ENCODE peak calls at places on chromosome 19, in five cellular contexts. L is endothelial cell of umbilical vein, H is suprapubic skin, Y is HCT116, S is tibial nerve. N is an unnamed sample.

GRCh38 chr19:14237011-14237941 is 31.3 kb upstream of the ADGRL1 start:
- DNase-seq in L (no peak), H (no peak), Y (no peak), S (no peak), N (no peak)

GRCh38 chr19:16160943-16161560 is 12.3 kb downstream of the CIB3 start:
- DNase-seq in L (peak), H (no peak), Y (peak), S (no peak), N (no peak)

GRCh38 chr19:10431254-10431942 is 11.1 kb downstream of the PDE4A start:
- DNase-seq in L (no peak), H (no peak), Y (no peak), S (no peak), N (no peak)

GRCh38 chr19:55251296-55252081 is 7.3 kb downstream of the PPP6R1 start:
- DNase-seq in L (peak), H (no peak), Y (no peak), S (no peak), N (no peak)

GRCh38 chr19:3585301-3586123 is at the start of gene GIPC3:
- DNase-seq in L (no peak), H (no peak), Y (no peak), S (no peak), N (no peak)

GRCh38 chr19:8489591-8490394 is 12.6 kb downstream of the PRAM1 start:
- DNase-seq in L (no peak), H (no peak), Y (no peak), S (no peak), N (no peak)

GRCh38 chr19:13015361-13016231 is 20.3 kb downstream of the NFIX start:
- DNase-seq in L (no peak), H (no peak), Y (no peak), S (no peak), N (no peak)

GRCh38 chr19:2719910-2720776 is 1.0 kb downstream of the DIRAS1 start:
- DNase-seq in L (no peak), H (no peak), Y (no peak), S (no peak), N (no peak)

GRCh38 chr19:35087393-35087792 is 28.2 kb upstream of the FXYD3 start:
- DNase-seq in L (no peak), H (no peak), Y (no peak), S (no peak), N (no peak)

GRCh38 chr19:21586341-21587116 is 81.1 kb downstream of the ZNF429 start:
- DNase-seq in L (no peak), H (no peak), Y (no peak), S (no peak), N (no peak)

GRCh38 chr19:4088975-4089374 is 22.3 kb upstream of the ZBTB7A start:
- DNase-seq in L (no peak), H (no peak), Y (no peak), S (no peak), N (no peak)

GRCh38 chr19:52237197-52237596 is 32.2 kb upstream of the ZNF766 start:
- DNase-seq in L (no peak), H (no peak), Y (no peak), S (no peak), N (no peak)

GRCh38 chr19:17575871-17576757 is 20.7 kb downstream of the COLGALT1 start:
- DNase-seq in L (no peak), H (no peak), Y (no peak), S (no peak), N (no peak)

GRCh38 chr19:38434549-38435051 is 1.1 kb downstream of the RYR1 start:
- DNase-seq in L (no peak), H (no peak), Y (no peak), S (no peak), N (no peak)

GRCh38 chr19:768424-768823 is 17.5 kb downstream of the MISP start:
- DNase-seq in L (no peak), H (no peak), Y (no peak), S (no peak), N (no peak)

GRCh38 chr19:50330365-50331078 is 1.3 kb upstream of the KCNC3 start:
- DNase-seq in L (peak), H (no peak), Y (peak), S (peak), N (no peak)

GRCh38 chr19:50329146-50329925 is at the start of gene KCNC3:
- DNase-seq in L (peak), H (peak), Y (peak), S (peak), N (no peak)

GRCh38 chr19:50327461-50328256 is 1.5 kb downstream of the KCNC3 start:
- DNase-seq in L (no peak), H (no peak), Y (no peak), S (no peak), N (no peak)

GRCh38 chr19:50327013-50327412 is 2.2 kb downstream of the KCNC3 start:
- DNase-seq in L (no peak), H (no peak), Y (no peak), S (no peak), N (no peak)

GRCh38 chr19:50328257-50329145 is 676 bp downstream of the KCNC3 start:
- DNase-seq in L (peak), H (no peak), Y (no peak), S (no peak), N (no peak)
- H3K4me3 ChIP-seq in L (no peak), H (peak), Y (peak), S (peak), N (peak)

GRCh38 chr19:48739835-48740704 is at the start of gene RASIP1:
- DNase-seq in L (peak), H (no peak), Y (no peak), S (no peak), N (no peak)
- TF ChIP-seq POLR2A in L (peak), H (no peak), Y (no peak), S (no peak), N (no peak)

GRCh38 chr19:54107876-54108490 is 5.3 kb downstream of the NDUFA3 start:
- DNase-seq in L (no peak), H (no peak), Y (no peak), S (no peak), N (no peak)

GRCh38 chr19:54105796-54106195 is 3.1 kb downstream of the NDUFA3 start:
- DNase-seq in L (no peak), H (no peak), Y (no peak), S (no peak), N (no peak)

GRCh38 chr19:54108496-54108895 is 5.8 kb downstream of the NDUFA3 start:
- DNase-seq in L (no peak), H (no peak), Y (no peak), S (no peak), N (no peak)

GRCh38 chr19:54106716-54107115 is 4.1 kb downstream of the NDUFA3 start:
- DNase-seq in L (no peak), H (peak), Y (no peak), S (no peak), N (no peak)

DNA sequence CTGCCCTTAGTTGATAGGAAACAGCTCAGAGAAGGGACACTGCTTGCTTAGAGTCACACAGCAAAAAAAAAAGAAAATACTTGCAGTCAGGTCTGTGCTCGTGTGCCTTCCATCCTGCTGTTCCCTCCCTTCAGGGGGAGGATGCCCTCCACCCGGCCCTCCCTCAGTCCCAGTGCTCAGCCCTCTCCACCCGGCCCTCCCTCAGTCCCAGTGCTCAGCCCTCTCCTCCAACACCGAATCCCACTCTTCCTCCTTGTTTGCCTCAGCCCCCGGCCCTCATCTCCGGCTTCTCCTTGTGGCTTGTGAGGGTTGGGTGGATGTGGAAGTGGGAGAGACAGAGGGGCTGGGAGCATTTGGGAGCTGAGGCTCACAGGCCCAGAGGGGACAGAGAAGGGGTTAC is 5.8 kb downstream of the TFPT start:
- DNase-seq in L (no peak), H (no peak), Y (no peak), S (no peak), N (no peak)
- TF ChIP-seq CTCF in L (no peak), H (no peak), Y (no peak), S (no peak), N (no peak)

DNA sequence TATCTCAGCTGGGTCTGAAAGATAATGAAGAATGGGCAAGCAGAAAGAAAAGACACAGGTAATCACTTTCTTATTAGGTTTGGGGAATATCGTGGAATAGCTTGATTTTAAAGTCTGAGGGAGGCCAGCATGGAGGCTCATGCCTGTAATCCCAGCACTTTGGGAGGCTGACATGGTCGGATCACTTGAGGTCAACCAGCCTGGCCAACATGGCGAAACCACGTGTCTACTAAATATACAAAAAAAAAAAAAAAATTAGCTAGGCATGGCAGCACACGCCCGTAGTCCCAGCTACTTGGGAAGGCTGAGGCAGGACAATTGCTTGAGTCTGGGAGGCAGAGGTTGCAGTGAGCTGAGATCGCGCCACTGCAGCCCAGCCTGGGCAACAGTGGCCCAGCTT is 1.5 kb upstream of the PAFAH1B3 start:
- DNase-seq in L (no peak), H (no peak), Y (no peak), S (no peak), N (no peak)
- H3K4me3 ChIP-seq in L (no peak), H (no peak), Y (no peak), S (no peak), N (no peak)

GRCh38 chr19:56617531-56617930 is 22.4 kb downstream of the ZNF71 start:
- DNase-seq in L (no peak), H (no peak), Y (no peak), S (no peak), N (no peak)
- TF ChIP-seq POLR2A in L (no peak), H (no peak), Y (no peak), S (no peak), N (no peak)

GRCh38 chr19:5684694-5685430 is 4.0 kb downstream of the HSD11B1L start:
- DNase-seq in L (no peak), H (no peak), Y (no peak), S (no peak), N (no peak)

GRCh38 chr19:5690125-5690954 is at the start of gene RPL36:
- DNase-seq in L (peak), H (peak), Y (peak), S (peak), N (no peak)

GRCh38 chr19:5686647-5687359 is 3.3 kb upstream of the RPL36 start:
- DNase-seq in L (peak), H (peak), Y (peak), S (peak), N (no peak)

GRCh38 chr19:5686326-5686646 is 3.8 kb upstream of the RPL36 start:
- DNase-seq in L (no peak), H (no peak), Y (no peak), S (no peak), N (no peak)

DNA sequence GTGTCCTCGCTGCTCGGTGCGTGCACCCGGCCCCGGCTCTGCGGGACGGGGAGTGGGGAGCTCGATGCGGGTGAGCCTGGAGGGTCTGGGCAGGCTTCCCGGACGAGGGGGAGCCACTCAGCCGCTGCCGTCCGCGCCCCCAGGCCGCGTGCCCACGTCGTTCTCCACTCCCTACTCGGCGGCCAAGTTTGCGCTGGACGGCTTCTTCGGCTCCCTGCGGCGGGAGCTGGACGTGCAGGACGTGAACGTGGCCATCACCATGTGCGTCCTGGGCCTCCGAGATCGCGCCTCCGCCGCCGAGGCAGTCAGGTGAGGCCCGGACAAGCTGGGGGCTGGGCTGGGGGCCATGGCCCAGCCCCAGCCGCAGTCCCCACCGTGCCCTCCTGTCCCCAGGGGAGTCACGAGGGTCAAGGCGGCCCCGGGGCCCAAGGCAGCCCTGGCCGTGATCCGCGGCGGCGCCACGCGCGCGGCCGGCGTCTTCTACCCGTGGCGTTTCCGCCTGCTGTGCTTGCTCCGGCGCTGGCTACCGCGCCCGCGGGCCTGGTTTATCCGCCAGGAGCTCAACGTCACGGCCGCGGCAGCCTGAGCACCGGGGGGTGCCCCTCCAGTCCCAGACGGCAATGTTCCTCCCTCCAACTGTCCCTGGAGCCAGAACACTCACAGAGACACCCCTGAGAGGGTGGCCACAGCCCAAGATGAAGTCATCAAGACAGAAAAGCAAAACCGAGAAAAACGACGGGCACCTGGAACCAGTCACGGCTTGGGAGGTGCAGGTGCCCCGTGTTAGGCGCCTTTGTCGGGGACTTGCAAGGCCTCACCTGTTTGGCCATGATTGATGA is 2.5 kb upstream of the RPL36 start:
- DNase-seq in L (no peak), H (no peak), Y (no peak), S (no peak), N (no peak)
- TF ChIP-seq CTCF in L (no peak), H (no peak), Y (no peak), S (no peak), N (no peak)

DNA sequence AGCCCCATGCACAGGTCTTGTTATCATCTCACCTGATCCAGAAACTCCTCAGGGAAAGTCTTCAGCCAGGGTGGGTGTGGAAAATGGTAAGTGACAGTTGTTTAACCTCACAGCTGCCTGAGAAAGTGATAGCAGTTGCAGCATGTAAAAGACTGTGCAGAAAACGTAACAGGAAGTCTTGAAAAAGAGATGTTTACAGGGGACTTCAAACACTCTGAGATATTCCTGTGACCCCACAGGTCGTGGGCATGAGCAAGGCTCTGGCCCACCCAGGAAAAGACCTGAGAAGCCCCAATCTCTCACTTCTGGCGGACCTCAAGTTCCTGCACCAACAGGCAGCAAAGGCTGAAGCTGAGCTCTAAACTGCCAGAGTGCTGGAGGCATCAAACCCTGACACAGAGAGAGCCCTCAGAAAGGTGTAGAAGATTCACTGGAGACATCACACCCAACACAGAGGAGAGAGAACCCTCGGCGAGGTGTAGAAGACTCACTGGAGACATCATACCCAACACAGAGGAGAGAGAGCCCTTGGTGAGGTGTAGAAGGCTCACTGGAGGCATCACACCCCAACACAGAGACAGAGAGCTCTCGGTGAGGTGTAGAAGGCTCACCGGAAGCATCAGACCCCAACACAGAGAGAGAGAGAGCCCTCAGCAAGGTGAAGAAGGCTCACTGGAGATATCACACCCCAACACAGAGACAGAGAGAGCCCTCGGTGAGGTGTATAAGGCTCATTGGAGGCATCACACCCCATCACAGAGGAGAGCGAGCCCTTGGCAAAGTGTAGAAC is 826.7 kb downstream of the UQCRFS1 start:
- DNase-seq in L (no peak), H (no peak), Y (no peak), S (no peak), N (no peak)
- H3K4me3 ChIP-seq in L (no peak), H (no peak), Y (no peak), S (no peak), N (no peak)

DNA sequence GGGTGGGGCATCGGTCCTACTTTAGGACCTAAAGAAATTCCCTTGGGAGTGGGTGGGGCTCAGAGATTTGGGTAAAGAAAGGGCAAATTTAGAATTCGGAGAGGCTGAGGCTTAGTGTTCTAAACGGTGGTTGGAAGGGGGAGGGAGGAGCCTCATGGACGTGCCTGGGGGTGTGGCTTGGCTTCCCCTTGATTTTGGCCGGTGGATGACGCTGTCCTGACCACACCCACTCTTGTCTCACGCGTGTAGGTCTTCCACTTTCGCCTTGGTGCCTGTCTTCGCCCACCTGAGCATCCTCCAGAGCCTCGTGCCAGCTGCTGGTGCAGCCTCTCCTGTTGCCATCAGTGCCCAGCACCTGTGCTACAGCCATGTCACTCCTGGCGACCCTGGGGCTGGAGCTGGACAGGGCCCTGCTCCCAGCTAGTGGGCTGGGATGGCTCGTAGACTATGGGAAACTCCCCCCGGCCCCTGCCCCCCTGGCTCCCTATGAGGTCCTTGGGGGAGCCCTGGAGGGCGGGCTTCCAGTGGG is 1.2 kb upstream of the NUP62 start:
- DNase-seq in L (no peak), H (no peak), Y (peak), S (no peak), N (no peak)
- TF ChIP-seq POLR2A in L (no peak), H (no peak), Y (no peak), S (no peak), N (no peak)

DNA sequence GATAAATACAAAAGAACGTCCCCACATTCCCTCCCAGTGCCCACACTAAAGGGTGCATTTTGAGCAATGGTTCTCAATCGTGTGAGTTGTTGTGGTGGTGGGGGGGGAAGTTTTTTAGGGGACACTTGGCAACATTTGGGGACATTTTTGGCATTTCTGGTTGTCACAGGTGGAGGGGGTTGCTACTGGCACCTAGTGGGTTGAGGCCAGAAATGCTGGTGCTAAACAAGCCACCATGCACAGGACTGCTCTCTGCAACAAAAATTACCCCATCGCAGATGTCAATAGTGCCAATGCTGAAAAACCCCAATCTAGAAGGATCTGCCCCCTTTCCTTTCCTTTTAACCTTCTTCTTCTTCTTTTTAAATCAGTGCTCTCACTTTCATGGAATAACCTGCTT is 453.3 kb downstream of the TSHZ3 start:
- DNase-seq in L (no peak), H (peak), Y (no peak), S (no peak), N (no peak)
- TF ChIP-seq CTCF in L (no peak), H (no peak), Y (no peak), S (no peak), N (no peak)

DNA sequence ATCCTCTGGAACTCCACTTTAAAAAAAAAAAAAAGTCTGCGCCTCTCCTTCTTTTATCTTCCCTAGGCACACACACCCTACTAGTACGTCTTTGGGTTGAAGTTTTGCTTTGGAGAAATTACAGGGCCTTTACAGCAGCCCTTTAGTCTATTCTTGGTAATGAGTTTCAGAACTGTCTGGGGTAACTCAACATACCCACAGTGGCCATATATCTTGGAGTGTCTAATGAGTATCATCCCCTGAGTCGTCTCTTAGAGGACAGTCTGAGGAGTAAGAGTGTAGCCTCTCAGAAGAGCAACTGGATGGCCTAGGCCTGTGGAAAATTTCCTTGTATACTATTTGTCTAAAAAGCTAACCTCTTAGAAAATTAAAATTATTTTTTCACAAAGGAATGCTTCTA is 6.1 kb upstream of the ZNF681 start:
- DNase-seq in L (no peak), H (no peak), Y (no peak), S (no peak), N (no peak)
- H3K4me3 ChIP-seq in L (no peak), H (no peak), Y (no peak), S (no peak), N (no peak)

N was measured in vagina.